ENCODE peak calls at places on chromosomes 13 and 19, in nine cellular contexts. S is left colon, H is T-cell, L is SK-N-DZ, I is iris pigment epithelial cell, A is GM12892, Q is HEK293T, R is colonic mucosa, N is fibroblast of the conjunctiva. J is an unnamed sample.

GRCh38 chr13:66803759-66804456 is 426.2 kb downstream of the PCDH9 start:
- DNase-seq in S (no peak), H (no peak), L (peak; percentile 2), I (peak; percentile 12), A (no peak), Q (peak; percentile 58), R (no peak), N (no peak), J (no peak)

GRCh38 chr19:43777163-43777700 is 3.5 kb downstream of the KCNN4 start:
- DNase-seq in S (no peak), H (peak; percentile 27), L (no peak), I (peak; percentile 45), A (no peak), Q (no peak), R (no peak), N (no peak), J (no peak)

GRCh38 chr19:11887247-11887617 is 350 bp upstream of the ZNF69 start:
- DNase-seq in S (no peak), H (no peak), L (no peak), I (peak; percentile 14), A (no peak), Q (no peak), R (no peak), N (no peak), J (no peak)

GRCh38 chr19:13826652-13827235 is 31.5 kb downstream of the ZSWIM4 start:
- DNase-seq in S (peak; percentile 18), H (no peak), L (no peak), I (no peak), A (no peak), Q (no peak), R (no peak), N (no peak), J (no peak)

GRCh38 chr13:85313761-85314503 is 485.3 kb downstream of the SLITRK6 start:
- DNase-seq in S (no peak), H (no peak), L (peak; percentile 25), I (peak; percentile 27), A (no peak), Q (peak; percentile 40), R (no peak), N (no peak), J (no peak)

GRCh38 chr13:59687028-59687427 is 476.7 kb downstream of the DIAPH3 start:
- DNase-seq in S (no peak), H (no peak), L (peak; percentile 10), I (no peak), A (no peak), Q (no peak), R (no peak), N (no peak), J (no peak)

GRCh38 chr13:29081036-29081435 is 260.9 kb downstream of the MTUS2 start:
- DNase-seq in S (no peak), H (no peak), L (no peak), I (no peak), A (peak; percentile 5), Q (no peak), R (no peak), N (no peak), J (no peak)

GRCh38 chr19:2291185-2291751 is 9.3 kb upstream of the PEAK3 start:
- DNase-seq in S (no peak), H (no peak), L (peak; percentile 64), I (no peak), A (no peak), Q (no peak), R (no peak), N (no peak), J (no peak)

GRCh38 chr19:33767898-33768413 is 28.7 kb upstream of the KCTD15 start:
- DNase-seq in S (peak; percentile 16), H (no peak), L (no peak), I (peak; percentile 20), A (no peak), Q (peak; percentile 49), R (no peak), N (no peak), J (no peak)

GRCh38 chr19:54481326-54481930 is 8.3 kb upstream of the CDC42EP5 start:
- DNase-seq in S (no peak), H (no peak), L (peak; percentile 52), I (peak; percentile 40), A (no peak), Q (peak; percentile 65), R (peak; percentile 37), N (no peak), J (no peak)

GRCh38 chr19:33621065-33621785 is 528 bp upstream of the CHST8 start:
- DNase-seq in S (no peak), H (no peak), L (no peak), I (peak; percentile 3), A (no peak), Q (no peak), R (no peak), N (no peak), J (no peak)

GRCh38 chr19:13861392-13861713 is 15.6 kb upstream of the NANOS3 start:
- DNase-seq in S (no peak), H (no peak), L (no peak), I (no peak), A (no peak), Q (no peak), R (no peak), N (no peak), J (no peak)

GRCh38 chr13:95924389-95924994 is 128.7 kb downstream of the UGGT2 start:
- DNase-seq in S (no peak), H (no peak), L (no peak), I (peak; percentile 94), A (no peak), Q (peak; percentile 5), R (no peak), N (peak; percentile 54), J (no peak)

GRCh38 chr13:20160346-20161274 is at the start of gene GJA3:
- DNase-seq in S (peak; percentile 56), H (peak; percentile 29), L (no peak), I (peak; percentile 24), A (no peak), Q (peak; percentile 25), R (no peak), N (no peak), J (no peak)

GRCh38 chr13:85074543-85075313 is 724.5 kb downstream of the SLITRK6 start:
- DNase-seq in S (no peak), H (no peak), L (no peak), I (no peak), A (no peak), Q (no peak), R (no peak), N (no peak), J (no peak)

GRCh38 chr19:14066139-14066538 is 4.3 kb upstream of the PALM3 start:
- DNase-seq in S (no peak), H (no peak), L (no peak), I (no peak), A (no peak), Q (no peak), R (no peak), N (no peak), J (no peak)

GRCh38 chr19:39795001-39795400 is 16.3 kb downstream of the LEUTX start:
- DNase-seq in S (no peak), H (no peak), L (no peak), I (no peak), A (peak; percentile 33), Q (no peak), R (no peak), N (no peak), J (no peak)

GRCh38 chr13:113064534-113065405 is 40.8 kb upstream of the F7 start:
- DNase-seq in S (no peak), H (no peak), L (no peak), I (peak; percentile 46), A (no peak), Q (no peak), R (no peak), N (peak; percentile 71), J (no peak)

J was measured in uterus.